ENCODE peak calls at places on chromosomes 13 and 19, in four cellular contexts. G is A172; C is stimulated activated CD4-positive, alpha-beta T cell treated with anti-CD3 and anti-CD28 coated beads, Interleukin-2, amount 100 ng/mL, for 48 hours; R is foreskin fibroblast. K is an unnamed sample.

GRCh38 chr19:3426433-3426832 is 53.9 kb downstream of the SMIM24 start:
- DNase-seq in G (no peak), C (no peak), R (no peak), K (no peak)

GRCh38 chr19:6551607-6552450 is 21.0 kb downstream of the TNFSF9 start:
- DNase-seq in G (no peak), C (peak; percentile 38), R (no peak), K (peak; percentile 31)

GRCh38 chr19:19526581-19527370 is 1.9 kb upstream of the YJEFN3 start:
- DNase-seq in G (no peak), C (no peak), R (no peak), K (no peak)

GRCh38 chr19:39637891-39638290 is 17.8 kb upstream of the LGALS16 start:
- DNase-seq in G (no peak), C (no peak), R (no peak), K (peak; percentile 35)

GRCh38 chr19:48837081-48837524 is 812 bp upstream of the HSD17B14 start:
- DNase-seq in G (peak; percentile 74), C (peak; percentile 65), R (peak; percentile 89), K (peak; percentile 89)

GRCh38 chr19:508204-509150 is 1.2 kb downstream of the TPGS1 start:
- DNase-seq in G (no peak), C (no peak), R (no peak), K (no peak)

GRCh38 chr19:51694318-51695085 is 1.4 kb downstream of the SPACA6 start:
- DNase-seq in G (no peak), C (no peak), R (no peak), K (no peak)

GRCh38 chr13:36146513-36147276 is 15.5 kb upstream of the DCLK1 start:
- DNase-seq in G (no peak), C (no peak), R (no peak), K (no peak)

GRCh38 chr13:26707122-26708006 is 53.2 kb downstream of the GPR12 start:
- DNase-seq in G (peak; percentile 47), C (no peak), R (peak; percentile 67), K (peak; percentile 41)

GRCh38 chr13:99916366-99917103 is 55.0 kb downstream of the ZIC5 start:
- DNase-seq in G (peak; percentile 76), C (no peak), R (peak; percentile 80), K (peak; percentile 57)

GRCh38 chr19:1213391-1214286 is 8.1 kb downstream of the STK11 start:
- DNase-seq in G (peak; percentile 89), C (no peak), R (peak; percentile 89), K (peak; percentile 82)

GRCh38 chr13:21218351-21219043 is 42.0 kb downstream of the MRPL57 start:
- DNase-seq in G (no peak), C (no peak), R (no peak), K (no peak)

GRCh38 chr13:110801044-110801443 is 87.5 kb downstream of the ING1 start:
- DNase-seq in G (no peak), C (no peak), R (peak; percentile 31), K (no peak)

GRCh38 chr13:39876258-39876657 is 220.8 kb downstream of the COG6 start:
- DNase-seq in G (peak; percentile 58), C (no peak), R (peak; percentile 92), K (peak; percentile 87)

GRCh38 chr19:37719111-37719926 is at the start of gene ZNF607:
- DNase-seq in G (peak; percentile 34), C (peak; percentile 74), R (peak; percentile 96), K (peak; percentile 85)

GRCh38 chr13:45584816-45585215 is 30.7 kb downstream of the ERICH6B start:
- DNase-seq in G (no peak), C (no peak), R (no peak), K (no peak)

GRCh38 chr13:113232208-113233003 is 23.0 kb downstream of the CUL4A start:
- DNase-seq in G (no peak), C (no peak), R (no peak), K (no peak)

GRCh38 chr19:18725755-18726416 is 42.4 kb downstream of the CRTC1 start:
- DNase-seq in G (no peak), C (no peak), R (no peak), K (no peak)

GRCh38 chr13:111166882-111167281 is 51.8 kb downstream of the ARHGEF7 start:
- DNase-seq in G (no peak), C (no peak), R (no peak), K (no peak)

GRCh38 chr19:49857061-49857833 is 6.3 kb downstream of the PTOV1 start:
- DNase-seq in G (no peak), C (no peak), R (no peak), K (no peak)

GRCh38 chr19:39833464-39834286 is at the start of gene DYRK1B:
- DNase-seq in G (peak; percentile 97), C (peak; percentile 95), R (peak; percentile 99), K (peak; percentile 96)

GRCh38 chr19:18109731-18110671 is 12.4 kb downstream of the MAST3 start:
- DNase-seq in G (no peak), C (peak; percentile 35), R (peak; percentile 62), K (peak; percentile 39)

GRCh38 chr13:109669956-109670355 is 116.4 kb downstream of the IRS2 start:
- DNase-seq in G (no peak), C (no peak), R (no peak), K (no peak)